ENCODE peak calls at places on chromosomes 6 and 20, in five cellular contexts. Z, Q, D, B and N are unnamed samples.

GRCh38 chr6:69861986-69862385 is 4.4 kb upstream of the COL19A1 start:
- DNase-seq in Z (no peak), Q (no peak), D (no peak), B (no peak), N (no peak)

GRCh38 chr6:92922216-92922806 is 497.0 kb downstream of the EPHA7 start:
- DNase-seq in Z (no peak), Q (no peak), D (no peak), B (no peak), N (no peak)

GRCh38 chr20:53999077-53999476 is 71.3 kb downstream of the BCAS1 start:
- DNase-seq in Z (no peak), Q (no peak), D (no peak), B (no peak), N (no peak)

GRCh38 chr6:122677436-122677835 is 67.2 kb downstream of the PKIB start:
- DNase-seq in Z (no peak), Q (no peak), D (no peak), B (no peak), N (no peak)

GRCh38 chr20:535958-536357 is 7.6 kb downstream of the CSNK2A1 start:
- DNase-seq in Z (no peak), Q (no peak), D (no peak), B (no peak), N (no peak)

GRCh38 chr20:7195704-7196103 is 428.2 kb downstream of the BMP2 start:
- DNase-seq in Z (no peak), Q (no peak), D (no peak), B (peak), N (no peak)

GRCh38 chr20:32327087-32327681 is 30.9 kb upstream of the ASXL1 start:
- DNase-seq in Z (no peak), Q (no peak), D (no peak), B (no peak), N (no peak)

GRCh38 chr6:133555726-133556125 is 314.6 kb downstream of the EYA4 start:
- DNase-seq in Z (no peak), Q (no peak), D (no peak), B (no peak), N (no peak)

GRCh38 chr6:71139249-71139648 is 149.4 kb upstream of the OGFRL1 start:
- DNase-seq in Z (no peak), Q (no peak), D (no peak), B (no peak), N (no peak)

GRCh38 chr6:149323353-149323752 is 5.8 kb downstream of the TAB2 start:
- DNase-seq in Z (no peak), Q (no peak), D (no peak), B (no peak), N (no peak)